ENCODE peak calls at places on chromosomes 3 and 15, in ten cellular contexts. N is CD8-positive, alpha-beta memory T cell; H is Peyer's patch; S is AG04450; Z is Panc1; I is lower lobe of right lung; F is uterus; O is small intestine; L is transverse colon; K is iPS DF 6.9. A is an unnamed sample.

GRCh38 chr3:32440481-32441350 is 49.1 kb downstream of the CMTM7 start:
- DNase-seq in N (no peak), H (no peak), S (no peak), Z (no peak), I (no peak), F (no peak), O (no peak), L (no peak), K (no peak), A (no peak)

GRCh38 chr15:46312133-46312740 is 677.4 kb downstream of the SQOR start:
- DNase-seq in N (peak), H (peak), S (peak), Z (peak), I (peak), F (peak), O (peak), L (peak), K (peak), A (no peak)

GRCh38 chr3:115784739-115785571 is 161.6 kb downstream of the GAP43 start:
- DNase-seq in N (no peak), H (no peak), S (peak), Z (no peak), I (no peak), F (no peak), O (peak), L (no peak), K (no peak), A (no peak)

GRCh38 chr15:63608989-63609388 is 11.8 kb downstream of the FBXL22 start:
- DNase-seq in N (no peak), H (no peak), S (no peak), Z (no peak), I (no peak), F (no peak), O (no peak), L (no peak), K (no peak), A (no peak)

GRCh38 chr15:23420806-23421575 is 26.1 kb downstream of the GOLGA6L2 start:
- DNase-seq in N (no peak), H (peak), S (no peak), Z (no peak), I (no peak), F (no peak), O (no peak), L (peak), K (no peak), A (peak)

GRCh38 chr15:48536681-48537091 is 108.8 kb downstream of the FBN1 start:
- DNase-seq in N (no peak), H (no peak), S (no peak), Z (no peak), I (no peak), F (no peak), O (no peak), L (no peak), K (no peak), A (no peak)

GRCh38 chr15:98503970-98504369 is 144.4 kb upstream of the IGF1R start:
- DNase-seq in N (no peak), H (no peak), S (no peak), Z (no peak), I (no peak), F (peak), O (no peak), L (no peak), K (no peak), A (no peak)

GRCh38 chr15:55909036-55909811 is 84.2 kb downstream of the NEDD4 start:
- DNase-seq in N (no peak), H (no peak), S (no peak), Z (no peak), I (no peak), F (no peak), O (no peak), L (no peak), K (no peak), A (no peak)

GRCh38 chr3:17336291-17336690 is 406.1 kb downstream of the TBC1D5 start:
- DNase-seq in N (no peak), H (no peak), S (no peak), Z (no peak), I (no peak), F (no peak), O (no peak), L (no peak), K (no peak), A (no peak)

GRCh38 chr3:175020101-175020500 is 161.0 kb downstream of the NAALADL2 start:
- DNase-seq in N (no peak), H (no peak), S (no peak), Z (no peak), I (no peak), F (no peak), O (no peak), L (no peak), K (no peak), A (no peak)

GRCh38 chr15:56832125-56832524 is 86.3 kb upstream of the TCF12 start:
- DNase-seq in N (no peak), H (no peak), S (no peak), Z (no peak), I (no peak), F (peak), O (peak), L (peak), K (no peak), A (no peak)

GRCh38 chr3:195148553-195148952 is 122.4 kb downstream of the XXYLT1 start:
- DNase-seq in N (no peak), H (no peak), S (no peak), Z (peak), I (no peak), F (no peak), O (no peak), L (no peak), K (no peak), A (no peak)

GRCh38 chr3:55327131-55327920 is 159.8 kb downstream of the WNT5A start:
- DNase-seq in N (no peak), H (no peak), S (peak), Z (no peak), I (no peak), F (no peak), O (no peak), L (no peak), K (no peak), A (no peak)

GRCh38 chr3:40615110-40615915 is 90.6 kb downstream of the ZNF621 start:
- DNase-seq in N (no peak), H (no peak), S (no peak), Z (no peak), I (no peak), F (no peak), O (no peak), L (no peak), K (no peak), A (no peak)

GRCh38 chr3:192905980-192906678 is 11.5 kb downstream of the MB21D2 start:
- DNase-seq in N (no peak), H (no peak), S (no peak), Z (no peak), I (no peak), F (no peak), O (no peak), L (no peak), K (no peak), A (no peak)

GRCh38 chr3:37521403-37521802 is 340.3 kb upstream of the CTDSPL start:
- DNase-seq in N (no peak), H (no peak), S (no peak), Z (no peak), I (no peak), F (no peak), O (no peak), L (no peak), K (no peak), A (no peak)

GRCh38 chr3:183212096-183212495 is 41.0 kb upstream of the B3GNT5 start:
- DNase-seq in N (no peak), H (no peak), S (no peak), Z (no peak), I (no peak), F (no peak), O (no peak), L (no peak), K (no peak), A (no peak)

GRCh38 chr15:31869640-31870335 is 160.5 kb upstream of the CHRNA7 start:
- DNase-seq in N (no peak), H (no peak), S (no peak), Z (no peak), I (no peak), F (no peak), O (peak), L (peak), K (no peak), A (no peak)

GRCh38 chr3:183224581-183224980 is 28.5 kb upstream of the B3GNT5 start:
- DNase-seq in N (peak), H (no peak), S (no peak), Z (no peak), I (no peak), F (no peak), O (no peak), L (no peak), K (no peak), A (no peak)

GRCh38 chr3:58688563-58688962 is 22.0 kb upstream of the FAM3D start:
- DNase-seq in N (no peak), H (peak), S (no peak), Z (no peak), I (no peak), F (no peak), O (peak), L (peak), K (no peak), A (no peak)

GRCh38 chr15:101500865-101501551 is 11.5 kb upstream of the PCSK6 start:
- DNase-seq in N (no peak), H (no peak), S (no peak), Z (no peak), I (no peak), F (no peak), O (no peak), L (no peak), K (no peak), A (no peak)

GRCh38 chr15:90191795-90192494 is 9.2 kb upstream of the SEMA4B start:
- DNase-seq in N (peak), H (peak), S (no peak), Z (no peak), I (peak), F (peak), O (peak), L (peak), K (no peak), A (peak)

GRCh38 chr3:120767106-120767505 is 24.6 kb downstream of the GTF2E1 start:
- DNase-seq in N (no peak), H (no peak), S (peak), Z (no peak), I (no peak), F (no peak), O (no peak), L (no peak), K (no peak), A (no peak)

GRCh38 chr3:126484662-126485061 is 9.0 kb upstream of the ZXDC start:
- DNase-seq in N (no peak), H (no peak), S (no peak), Z (no peak), I (peak), F (no peak), O (no peak), L (no peak), K (no peak), A (no peak)

GRCh38 chr3:126926684-126927404 is 56.1 kb upstream of the PLXNA1 start:
- DNase-seq in N (no peak), H (peak), S (peak), Z (peak), I (no peak), F (peak), O (no peak), L (no peak), K (no peak), A (peak)

GRCh38 chr3:183870563-183870962 is 14.1 kb downstream of the PARL start:
- DNase-seq in N (peak), H (no peak), S (no peak), Z (no peak), I (no peak), F (no peak), O (no peak), L (no peak), K (no peak), A (no peak)

GRCh38 chr3:113896930-113897329 is 50.9 kb upstream of the ZDHHC23 start:
- DNase-seq in N (no peak), H (no peak), S (no peak), Z (no peak), I (no peak), F (no peak), O (peak), L (no peak), K (no peak), A (no peak)
- H3K27ac ChIP-seq in N (no peak), H (peak), S (no peak), Z (no peak), I (peak), F (no peak), O (no peak), L (peak), K (no peak), A (no peak)

DNA sequence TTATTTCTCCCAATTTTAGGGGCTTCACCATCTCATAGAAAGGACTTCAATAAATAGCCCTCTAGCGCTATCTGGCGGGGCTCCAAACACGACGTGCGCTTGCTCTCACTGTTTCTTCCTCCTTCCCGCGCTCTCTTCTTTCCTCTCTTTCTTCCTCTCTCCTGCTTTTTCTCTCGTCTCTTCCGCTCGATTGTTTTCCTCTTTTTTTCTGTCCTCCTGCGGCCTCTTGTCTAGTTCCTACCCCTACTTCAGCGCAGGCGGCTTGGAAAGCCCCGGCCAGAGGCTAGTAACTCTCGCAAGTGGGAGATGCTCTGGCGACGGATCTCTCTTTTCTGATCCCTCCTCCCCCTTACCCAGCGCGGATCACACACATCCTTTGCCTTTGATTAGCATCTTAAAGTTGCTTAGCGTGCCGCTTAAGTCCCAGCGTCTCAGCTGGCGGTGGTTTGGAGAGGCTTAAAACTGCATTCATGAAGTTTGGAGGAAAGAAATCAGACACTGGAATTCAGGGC is 6.2 kb upstream of the MEIS2 start:
- DNase-seq in N (no peak), H (no peak), S (no peak), Z (no peak), I (no peak), F (peak), O (peak), L (no peak), K (no peak), A (no peak)
- H3K4me3 ChIP-seq in N (no peak), H (peak), S (peak), Z (no peak), I (peak), F (peak), O (no peak), L (peak), K (peak), A (no peak)

GRCh38 chr15:85073556-85074194 is 92.0 kb downstream of the PDE8A start:
- DNase-seq in N (no peak), H (no peak), S (no peak), Z (peak), I (no peak), F (no peak), O (no peak), L (no peak), K (no peak), A (no peak)

GRCh38 chr15:85072917-85073316 is 91.3 kb downstream of the PDE8A start:
- DNase-seq in N (no peak), H (no peak), S (no peak), Z (no peak), I (no peak), F (no peak), O (no peak), L (no peak), K (no peak), A (no peak)

GRCh38 chr15:85071534-85071933 is 89.9 kb downstream of the PDE8A start:
- DNase-seq in N (no peak), H (no peak), S (no peak), Z (no peak), I (no peak), F (no peak), O (no peak), L (no peak), K (no peak), A (no peak)

GRCh38 chr15:85071061-85071460 is 89.4 kb downstream of the PDE8A start:
- DNase-seq in N (no peak), H (no peak), S (no peak), Z (no peak), I (no peak), F (no peak), O (no peak), L (no peak), K (no peak), A (no peak)
- H3K27ac ChIP-seq in N (no peak), H (no peak), S (no peak), Z (no peak), I (no peak), F (no peak), O (no peak), L (no peak), K (no peak), A (no peak)

GRCh38 chr3:187105700-187106099 is 33.6 kb downstream of the RPL39L start:
- DNase-seq in N (no peak), H (no peak), S (no peak), Z (no peak), I (no peak), F (no peak), O (no peak), L (no peak), K (no peak), A (no peak)

GRCh38 chr3:187104342-187104741 is 35.0 kb downstream of the RPL39L start:
- DNase-seq in N (no peak), H (no peak), S (no peak), Z (no peak), I (no peak), F (no peak), O (no peak), L (no peak), K (no peak), A (no peak)

GRCh38 chr3:187103251-187103650 is 36.0 kb downstream of the RPL39L start:
- DNase-seq in N (no peak), H (no peak), S (no peak), Z (no peak), I (no peak), F (no peak), O (no peak), L (no peak), K (no peak), A (no peak)

GRCh38 chr3:187102073-187102634 is 37.1 kb downstream of the RPL39L start:
- DNase-seq in N (no peak), H (no peak), S (no peak), Z (no peak), I (no peak), F (no peak), O (no peak), L (no peak), K (no peak), A (no peak)

DNA sequence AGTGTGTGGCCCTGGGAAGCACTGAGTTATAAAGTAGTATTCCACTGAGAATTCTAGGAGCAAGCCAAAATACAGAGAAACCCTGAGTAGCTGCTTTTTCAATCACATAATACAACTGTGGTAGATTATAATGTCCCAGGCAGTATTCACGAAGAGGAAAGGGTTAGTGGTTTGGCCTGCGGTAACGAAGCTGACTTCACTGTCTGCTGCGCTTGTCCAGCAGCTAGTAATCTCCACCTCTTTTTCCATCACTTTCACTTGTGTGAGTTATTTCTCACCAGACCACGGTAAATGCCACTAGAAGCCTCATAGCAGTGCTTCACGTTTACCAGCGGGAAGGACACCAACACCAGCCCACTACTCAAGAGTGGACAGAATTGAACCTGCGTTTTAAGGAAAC is 34.3 kb downstream of the RPL39L start:
- DNase-seq in N (no peak), H (peak), S (no peak), Z (no peak), I (no peak), F (no peak), O (peak), L (no peak), K (no peak), A (no peak)
- H3K4me3 ChIP-seq in N (no peak), H (no peak), S (no peak), Z (no peak), I (no peak), F (no peak), O (no peak), L (no peak), K (no peak), A (no peak)

GRCh38 chr3:124202754-124203153 is 210.8 kb upstream of the ROPN1 start:
- DNase-seq in N (no peak), H (no peak), S (no peak), Z (no peak), I (peak), F (peak), O (no peak), L (peak), K (no peak), A (no peak)
- H3K27ac ChIP-seq in N (no peak), H (no peak), S (no peak), Z (no peak), I (no peak), F (peak), O (no peak), L (no peak), K (no peak), A (no peak)